ENCODE peak calls at places on chromosomes 12 and 14, in five cellular contexts. S is small intestine; W is cardiac fibroblast; V is glutamatergic neuron; D is stimulated activated CD8-positive, alpha-beta memory T cell treated with anti-CD3 and anti-CD28 coated beads, Interleukin-12 subunit alpha, Interleukin-12 subunit beta, amount 100 ng/mL, for 4 hours. R is an unnamed sample.

GRCh38 chr14:92540472-92541048 is 27.0 kb downstream of the RIN3 start:
- DNase-seq in S (peak), W (peak), V (no peak), D (no peak), R (no peak)

GRCh38 chr14:68986926-68987652 is 8.0 kb upstream of the ACTN1 start:
- DNase-seq in S (no peak), W (no peak), V (no peak), D (no peak), R (no peak)

GRCh38 chr12:14416658-14417057 is 51.2 kb downstream of the ATF7IP start:
- DNase-seq in S (peak), W (peak), V (no peak), D (no peak), R (no peak)

GRCh38 chr12:12898911-12899511 is 7.6 kb downstream of the GPRC5A start:
- DNase-seq in S (no peak), W (no peak), V (no peak), D (no peak), R (no peak)

GRCh38 chr12:25838007-25838406 is 120.5 kb upstream of the RASSF8 start:
- DNase-seq in S (no peak), W (no peak), V (no peak), D (no peak), R (no peak)

GRCh38 chr14:28321475-28322244 is 444.9 kb upstream of the FOXG1 start:
- DNase-seq in S (no peak), W (peak), V (no peak), D (no peak), R (no peak)

GRCh38 chr12:94676011-94676709 is 25.8 kb upstream of the TMCC3 start:
- DNase-seq in S (peak), W (peak), V (no peak), D (peak), R (peak)

GRCh38 chr14:105854600-105855245 is 328.3 kb downstream of the TMEM121 start:
- DNase-seq in S (no peak), W (no peak), V (no peak), D (no peak), R (no peak)

GRCh38 chr14:89828473-89829200 is 125.9 kb downstream of the EFCAB11 start:
- DNase-seq in S (no peak), W (no peak), V (no peak), D (no peak), R (no peak)

GRCh38 chr12:15648564-15648963 is 140.6 kb downstream of the EPS8 start:
- DNase-seq in S (no peak), W (no peak), V (no peak), D (no peak), R (no peak)

GRCh38 chr12:124599074-124599999 is 31.9 kb upstream of the NCOR2 start:
- DNase-seq in S (no peak), W (peak), V (no peak), D (no peak), R (no peak)

GRCh38 chr12:132571598-132571997 is 38.8 kb downstream of the LRCOL1 start:
- DNase-seq in S (no peak), W (no peak), V (no peak), D (no peak), R (no peak)

GRCh38 chr12:51450333-51450732 is 25.7 kb downstream of the SLC4A8 start:
- DNase-seq in S (no peak), W (no peak), V (no peak), D (no peak), R (no peak)

GRCh38 chr14:89826581-89826980 is 127.9 kb downstream of the EFCAB11 start:
- DNase-seq in S (no peak), W (no peak), V (no peak), D (no peak), R (no peak)

GRCh38 chr12:31035944-31036665 is 37.6 kb upstream of the DDX11 start:
- DNase-seq in S (no peak), W (no peak), V (no peak), D (no peak), R (no peak)

GRCh38 chr14:97077687-97078086 is 280.5 kb downstream of the VRK1 start:
- DNase-seq in S (no peak), W (no peak), V (no peak), D (no peak), R (no peak)

GRCh38 chr14:103096387-103096786 is 1.9 kb downstream of the EXOC3L4 start:
- DNase-seq in S (no peak), W (no peak), V (no peak), D (no peak), R (no peak)

GRCh38 chr14:38039526-38039925 is 168.2 kb upstream of the SSTR1 start:
- DNase-seq in S (no peak), W (no peak), V (no peak), D (no peak), R (no peak)

GRCh38 chr12:124754949-124755800 is 108.5 kb downstream of the SCARB1 start:
- DNase-seq in S (peak), W (peak), V (peak), D (no peak), R (peak)

GRCh38 chr14:54691525-54692260 is 124.8 kb downstream of the SAMD4A start:
- DNase-seq in S (peak), W (peak), V (peak), D (no peak), R (peak)

GRCh38 chr12:62522984-62523383 is 56.4 kb downstream of the MON2 start:
- DNase-seq in S (peak), W (peak), V (no peak), D (no peak), R (no peak)

GRCh38 chr12:56908136-56908535 is 26.1 kb downstream of the SDR9C7 start:
- DNase-seq in S (no peak), W (no peak), V (no peak), D (no peak), R (no peak)

GRCh38 chr14:38207830-38208815 is at the start of gene SSTR1:
- DNase-seq in S (peak), W (peak), V (peak), D (no peak), R (no peak)

GRCh38 chr14:67943947-67944346 is 124.4 kb downstream of the RAD51B start:
- DNase-seq in S (peak), W (peak), V (peak), D (no peak), R (no peak)

GRCh38 chr12:44021471-44021971 is 185.6 kb downstream of the TMEM117 start:
- DNase-seq in S (peak), W (no peak), V (no peak), D (no peak), R (no peak)

GRCh38 chr12:113961921-113962710 is 4.0 kb downstream of the RBM19 start:
- DNase-seq in S (no peak), W (peak), V (no peak), D (no peak), R (no peak)

GRCh38 chr12:115870021-115870420 is 407.5 kb downstream of the MED13L start:
- DNase-seq in S (no peak), W (no peak), V (no peak), D (no peak), R (no peak)

GRCh38 chr12:12794686-12795085 is 9.2 kb downstream of the APOLD1 start:
- DNase-seq in S (no peak), W (no peak), V (no peak), D (no peak), R (no peak)

GRCh38 chr14:105317546-105317945 is 3.0 kb downstream of the PACS2 start:
- DNase-seq in S (peak), W (peak), V (no peak), D (no peak), R (no peak)

GRCh38 chr12:117968084-117968789 is 553 bp downstream of the KSR2 start:
- DNase-seq in S (no peak), W (no peak), V (no peak), D (no peak), R (no peak)

GRCh38 chr12:87092421-87092820 is 836.2 kb upstream of the MGAT4C start:
- DNase-seq in S (no peak), W (no peak), V (no peak), D (no peak), R (no peak)

GRCh38 chr12:129073157-129073915 is 220.1 kb downstream of the GLT1D1 start:
- DNase-seq in S (no peak), W (no peak), V (no peak), D (no peak), R (no peak)